ENCODE peak calls at places on chromosomes 13 and 19, in ten cellular contexts. One of them, this sample, is unnamed.

GRCh38 chr13:27131202-27131623 is 40.4 kb downstream of the USP12 start:
- DNase-seq in stimulated activated CD4-positive, alpha-beta T cell treated with anti-CD3 and anti-CD28 coated beads, Interleukin-4, amount 100 ng/mL, for 4 hours: peak
- DNase-seq in NCI-H1092 treated with DMSO at 0.1 percent for 48 hours: no peak
- DNase-seq in progenitor cell of endocrine pancreas: no peak
- DNase-seq in fibroblast of villous mesenchyme: peak
- DNase-seq in ELF-1: no peak
- DNase-seq in IMR-90: peak
- DNase-seq in dorsolateral prefrontal cortex: no peak
- DNase-seq in left ventricle myocardium inferior: no peak
- DNase-seq in HFFc6: no peak
- DNase-seq in this sample: peak

GRCh38 chr19:18503337-18503970 is 18.4 kb downstream of the ELL start:
- DNase-seq in dorsolateral prefrontal cortex: no peak
- DNase-seq in fibroblast of villous mesenchyme: peak
- DNase-seq in left ventricle myocardium inferior: no peak
- DNase-seq in ELF-1: no peak
- DNase-seq in progenitor cell of endocrine pancreas: no peak
- DNase-seq in stimulated activated CD4-positive, alpha-beta T cell treated with anti-CD3 and anti-CD28 coated beads, Interleukin-4, amount 100 ng/mL, for 4 hours: no peak
- DNase-seq in IMR-90: no peak
- DNase-seq in HFFc6: no peak
- DNase-seq in NCI-H1092 treated with DMSO at 0.1 percent for 48 hours: no peak
- DNase-seq in this sample: no peak

GRCh38 chr13:110593430-110594130 is 21.8 kb upstream of the NAXD start:
- DNase-seq in dorsolateral prefrontal cortex: no peak
- DNase-seq in stimulated activated CD4-positive, alpha-beta T cell treated with anti-CD3 and anti-CD28 coated beads, Interleukin-4, amount 100 ng/mL, for 4 hours: no peak
- DNase-seq in IMR-90: peak
- DNase-seq in fibroblast of villous mesenchyme: peak
- DNase-seq in left ventricle myocardium inferior: no peak
- DNase-seq in progenitor cell of endocrine pancreas: no peak
- DNase-seq in ELF-1: no peak
- DNase-seq in HFFc6: peak
- DNase-seq in NCI-H1092 treated with DMSO at 0.1 percent for 48 hours: peak
- DNase-seq in this sample: no peak

GRCh38 chr13:70362820-70363219 is 254.6 kb upstream of the KLHL1 start:
- DNase-seq in IMR-90: no peak
- DNase-seq in left ventricle myocardium inferior: no peak
- DNase-seq in stimulated activated CD4-positive, alpha-beta T cell treated with anti-CD3 and anti-CD28 coated beads, Interleukin-4, amount 100 ng/mL, for 4 hours: no peak
- DNase-seq in progenitor cell of endocrine pancreas: no peak
- DNase-seq in NCI-H1092 treated with DMSO at 0.1 percent for 48 hours: no peak
- DNase-seq in ELF-1: no peak
- DNase-seq in dorsolateral prefrontal cortex: no peak
- DNase-seq in fibroblast of villous mesenchyme: no peak
- DNase-seq in HFFc6: no peak
- DNase-seq in this sample: no peak

GRCh38 chr13:27619711-27620376 is 485 bp downstream of the LNX2 start:
- DNase-seq in stimulated activated CD4-positive, alpha-beta T cell treated with anti-CD3 and anti-CD28 coated beads, Interleukin-4, amount 100 ng/mL, for 4 hours: no peak
- DNase-seq in progenitor cell of endocrine pancreas: no peak
- DNase-seq in HFFc6: peak
- DNase-seq in NCI-H1092 treated with DMSO at 0.1 percent for 48 hours: peak
- DNase-seq in fibroblast of villous mesenchyme: peak
- DNase-seq in left ventricle myocardium inferior: peak
- DNase-seq in ELF-1: peak
- DNase-seq in IMR-90: peak
- DNase-seq in dorsolateral prefrontal cortex: no peak
- DNase-seq in this sample: no peak

GRCh38 chr19:40613669-40614594 is 12.8 kb downstream of the LTBP4 start:
- DNase-seq in IMR-90: peak
- DNase-seq in progenitor cell of endocrine pancreas: no peak
- DNase-seq in dorsolateral prefrontal cortex: no peak
- DNase-seq in fibroblast of villous mesenchyme: peak
- DNase-seq in left ventricle myocardium inferior: peak
- DNase-seq in HFFc6: peak
- DNase-seq in stimulated activated CD4-positive, alpha-beta T cell treated with anti-CD3 and anti-CD28 coated beads, Interleukin-4, amount 100 ng/mL, for 4 hours: peak
- DNase-seq in ELF-1: peak
- DNase-seq in NCI-H1092 treated with DMSO at 0.1 percent for 48 hours: peak
- DNase-seq in this sample: peak

GRCh38 chr19:18377026-18377425 is 8.9 kb upstream of the GDF15 start:
- DNase-seq in NCI-H1092 treated with DMSO at 0.1 percent for 48 hours: peak
- DNase-seq in fibroblast of villous mesenchyme: no peak
- DNase-seq in HFFc6: no peak
- DNase-seq in dorsolateral prefrontal cortex: no peak
- DNase-seq in IMR-90: no peak
- DNase-seq in left ventricle myocardium inferior: no peak
- DNase-seq in stimulated activated CD4-positive, alpha-beta T cell treated with anti-CD3 and anti-CD28 coated beads, Interleukin-4, amount 100 ng/mL, for 4 hours: no peak
- DNase-seq in progenitor cell of endocrine pancreas: no peak
- DNase-seq in ELF-1: no peak
- DNase-seq in this sample: no peak

GRCh38 chr19:48501446-48501960 is 10.1 kb downstream of the LMTK3 start:
- DNase-seq in HFFc6: no peak
- DNase-seq in dorsolateral prefrontal cortex: no peak
- DNase-seq in progenitor cell of endocrine pancreas: peak
- DNase-seq in NCI-H1092 treated with DMSO at 0.1 percent for 48 hours: no peak
- DNase-seq in ELF-1: peak
- DNase-seq in fibroblast of villous mesenchyme: no peak
- DNase-seq in stimulated activated CD4-positive, alpha-beta T cell treated with anti-CD3 and anti-CD28 coated beads, Interleukin-4, amount 100 ng/mL, for 4 hours: peak
- DNase-seq in IMR-90: no peak
- DNase-seq in left ventricle myocardium inferior: no peak
- DNase-seq in this sample: no peak

GRCh38 chr13:37656247-37656940 is 57.8 kb upstream of the POSTN start:
- DNase-seq in HFFc6: peak
- DNase-seq in NCI-H1092 treated with DMSO at 0.1 percent for 48 hours: no peak
- DNase-seq in ELF-1: no peak
- DNase-seq in IMR-90: peak
- DNase-seq in left ventricle myocardium inferior: no peak
- DNase-seq in dorsolateral prefrontal cortex: no peak
- DNase-seq in stimulated activated CD4-positive, alpha-beta T cell treated with anti-CD3 and anti-CD28 coated beads, Interleukin-4, amount 100 ng/mL, for 4 hours: no peak
- DNase-seq in progenitor cell of endocrine pancreas: no peak
- DNase-seq in fibroblast of villous mesenchyme: peak
- DNase-seq in this sample: no peak

GRCh38 chr13:92379371-92379770 is 847.2 kb upstream of the GPC6 start:
- DNase-seq in dorsolateral prefrontal cortex: no peak
- DNase-seq in ELF-1: no peak
- DNase-seq in HFFc6: no peak
- DNase-seq in NCI-H1092 treated with DMSO at 0.1 percent for 48 hours: no peak
- DNase-seq in left ventricle myocardium inferior: no peak
- DNase-seq in fibroblast of villous mesenchyme: no peak
- DNase-seq in IMR-90: no peak
- DNase-seq in progenitor cell of endocrine pancreas: no peak
- DNase-seq in stimulated activated CD4-positive, alpha-beta T cell treated with anti-CD3 and anti-CD28 coated beads, Interleukin-4, amount 100 ng/mL, for 4 hours: no peak
- DNase-seq in this sample: no peak

GRCh38 chr19:19160489-19161035 is 9.5 kb downstream of the MEF2B start:
- DNase-seq in stimulated activated CD4-positive, alpha-beta T cell treated with anti-CD3 and anti-CD28 coated beads, Interleukin-4, amount 100 ng/mL, for 4 hours: no peak
- DNase-seq in HFFc6: no peak
- DNase-seq in dorsolateral prefrontal cortex: no peak
- DNase-seq in left ventricle myocardium inferior: no peak
- DNase-seq in progenitor cell of endocrine pancreas: no peak
- DNase-seq in fibroblast of villous mesenchyme: no peak
- DNase-seq in ELF-1: no peak
- DNase-seq in NCI-H1092 treated with DMSO at 0.1 percent for 48 hours: no peak
- DNase-seq in IMR-90: no peak
- DNase-seq in this sample: no peak

GRCh38 chr13:112722433-112723250 is 32.8 kb downstream of the ATP11A start:
- DNase-seq in stimulated activated CD4-positive, alpha-beta T cell treated with anti-CD3 and anti-CD28 coated beads, Interleukin-4, amount 100 ng/mL, for 4 hours: no peak
- DNase-seq in IMR-90: peak
- DNase-seq in progenitor cell of endocrine pancreas: no peak
- DNase-seq in left ventricle myocardium inferior: peak
- DNase-seq in ELF-1: peak
- DNase-seq in fibroblast of villous mesenchyme: peak
- DNase-seq in dorsolateral prefrontal cortex: no peak
- DNase-seq in NCI-H1092 treated with DMSO at 0.1 percent for 48 hours: no peak
- DNase-seq in HFFc6: peak
- DNase-seq in this sample: no peak

GRCh38 chr13:48158290-48158689 is 63.4 kb upstream of the MED4 start:
- DNase-seq in IMR-90: no peak
- DNase-seq in ELF-1: no peak
- DNase-seq in left ventricle myocardium inferior: no peak
- DNase-seq in fibroblast of villous mesenchyme: no peak
- DNase-seq in HFFc6: no peak
- DNase-seq in dorsolateral prefrontal cortex: no peak
- DNase-seq in NCI-H1092 treated with DMSO at 0.1 percent for 48 hours: no peak
- DNase-seq in stimulated activated CD4-positive, alpha-beta T cell treated with anti-CD3 and anti-CD28 coated beads, Interleukin-4, amount 100 ng/mL, for 4 hours: no peak
- DNase-seq in progenitor cell of endocrine pancreas: no peak
- DNase-seq in this sample: no peak

GRCh38 chr19:2289714-2290435 is 7.9 kb upstream of the PEAK3 start:
- DNase-seq in progenitor cell of endocrine pancreas: no peak
- DNase-seq in fibroblast of villous mesenchyme: no peak
- DNase-seq in IMR-90: no peak
- DNase-seq in dorsolateral prefrontal cortex: no peak
- DNase-seq in ELF-1: no peak
- DNase-seq in stimulated activated CD4-positive, alpha-beta T cell treated with anti-CD3 and anti-CD28 coated beads, Interleukin-4, amount 100 ng/mL, for 4 hours: peak
- DNase-seq in HFFc6: no peak
- DNase-seq in left ventricle myocardium inferior: peak
- DNase-seq in NCI-H1092 treated with DMSO at 0.1 percent for 48 hours: no peak
- DNase-seq in this sample: no peak

GRCh38 chr19:35755550-35756371 is 1.1 kb downstream of the HSPB6 start:
- DNase-seq in dorsolateral prefrontal cortex: no peak
- DNase-seq in left ventricle myocardium inferior: peak
- DNase-seq in stimulated activated CD4-positive, alpha-beta T cell treated with anti-CD3 and anti-CD28 coated beads, Interleukin-4, amount 100 ng/mL, for 4 hours: peak
- DNase-seq in progenitor cell of endocrine pancreas: no peak
- DNase-seq in IMR-90: peak
- DNase-seq in fibroblast of villous mesenchyme: peak
- DNase-seq in ELF-1: peak
- DNase-seq in NCI-H1092 treated with DMSO at 0.1 percent for 48 hours: no peak
- DNase-seq in HFFc6: peak
- DNase-seq in this sample: peak

GRCh38 chr13:43279696-43280095 is 256.3 kb downstream of the DNAJC15 start:
- DNase-seq in fibroblast of villous mesenchyme: no peak
- DNase-seq in progenitor cell of endocrine pancreas: no peak
- DNase-seq in ELF-1: no peak
- DNase-seq in NCI-H1092 treated with DMSO at 0.1 percent for 48 hours: no peak
- DNase-seq in left ventricle myocardium inferior: no peak
- DNase-seq in stimulated activated CD4-positive, alpha-beta T cell treated with anti-CD3 and anti-CD28 coated beads, Interleukin-4, amount 100 ng/mL, for 4 hours: no peak
- DNase-seq in IMR-90: no peak
- DNase-seq in HFFc6: no peak
- DNase-seq in dorsolateral prefrontal cortex: no peak
- DNase-seq in this sample: no peak

GRCh38 chr19:23867895-23868294 is 46.8 kb upstream of the ZNF726 start:
- DNase-seq in left ventricle myocardium inferior: no peak
- DNase-seq in stimulated activated CD4-positive, alpha-beta T cell treated with anti-CD3 and anti-CD28 coated beads, Interleukin-4, amount 100 ng/mL, for 4 hours: no peak
- DNase-seq in HFFc6: no peak
- DNase-seq in NCI-H1092 treated with DMSO at 0.1 percent for 48 hours: no peak
- DNase-seq in progenitor cell of endocrine pancreas: no peak
- DNase-seq in fibroblast of villous mesenchyme: no peak
- DNase-seq in IMR-90: no peak
- DNase-seq in dorsolateral prefrontal cortex: no peak
- DNase-seq in ELF-1: no peak
- DNase-seq in this sample: no peak

GRCh38 chr13:59962343-59962742 is 201.4 kb downstream of the DIAPH3 start:
- DNase-seq in NCI-H1092 treated with DMSO at 0.1 percent for 48 hours: no peak
- DNase-seq in IMR-90: no peak
- DNase-seq in HFFc6: no peak
- DNase-seq in dorsolateral prefrontal cortex: no peak
- DNase-seq in stimulated activated CD4-positive, alpha-beta T cell treated with anti-CD3 and anti-CD28 coated beads, Interleukin-4, amount 100 ng/mL, for 4 hours: no peak
- DNase-seq in progenitor cell of endocrine pancreas: no peak
- DNase-seq in ELF-1: peak
- DNase-seq in fibroblast of villous mesenchyme: no peak
- DNase-seq in left ventricle myocardium inferior: no peak
- DNase-seq in this sample: no peak

GRCh38 chr19:277581-278165 is 13.5 kb downstream of the PLPP2 start:
- DNase-seq in dorsolateral prefrontal cortex: no peak
- DNase-seq in IMR-90: peak
- DNase-seq in HFFc6: no peak
- DNase-seq in progenitor cell of endocrine pancreas: no peak
- DNase-seq in stimulated activated CD4-positive, alpha-beta T cell treated with anti-CD3 and anti-CD28 coated beads, Interleukin-4, amount 100 ng/mL, for 4 hours: no peak
- DNase-seq in fibroblast of villous mesenchyme: peak
- DNase-seq in NCI-H1092 treated with DMSO at 0.1 percent for 48 hours: no peak
- DNase-seq in ELF-1: peak
- DNase-seq in left ventricle myocardium inferior: no peak
- DNase-seq in this sample: no peak

GRCh38 chr13:59346861-59347470 is 816.8 kb downstream of the DIAPH3 start:
- DNase-seq in IMR-90: no peak
- DNase-seq in HFFc6: no peak
- DNase-seq in dorsolateral prefrontal cortex: no peak
- DNase-seq in ELF-1: no peak
- DNase-seq in stimulated activated CD4-positive, alpha-beta T cell treated with anti-CD3 and anti-CD28 coated beads, Interleukin-4, amount 100 ng/mL, for 4 hours: no peak
- DNase-seq in left ventricle myocardium inferior: no peak
- DNase-seq in progenitor cell of endocrine pancreas: no peak
- DNase-seq in NCI-H1092 treated with DMSO at 0.1 percent for 48 hours: no peak
- DNase-seq in fibroblast of villous mesenchyme: no peak
- DNase-seq in this sample: no peak

GRCh38 chr13:81326913-81327312 is 986.0 kb upstream of the SPRY2 start:
- DNase-seq in IMR-90: no peak
- DNase-seq in ELF-1: no peak
- DNase-seq in NCI-H1092 treated with DMSO at 0.1 percent for 48 hours: peak
- DNase-seq in progenitor cell of endocrine pancreas: no peak
- DNase-seq in dorsolateral prefrontal cortex: no peak
- DNase-seq in left ventricle myocardium inferior: no peak
- DNase-seq in stimulated activated CD4-positive, alpha-beta T cell treated with anti-CD3 and anti-CD28 coated beads, Interleukin-4, amount 100 ng/mL, for 4 hours: no peak
- DNase-seq in HFFc6: no peak
- DNase-seq in fibroblast of villous mesenchyme: no peak
- DNase-seq in this sample: no peak

GRCh38 chr13:111659236-111659635 is 338.8 kb downstream of the TEX29 start:
- DNase-seq in HFFc6: no peak
- DNase-seq in progenitor cell of endocrine pancreas: peak
- DNase-seq in IMR-90: no peak
- DNase-seq in ELF-1: no peak
- DNase-seq in left ventricle myocardium inferior: no peak
- DNase-seq in dorsolateral prefrontal cortex: no peak
- DNase-seq in fibroblast of villous mesenchyme: no peak
- DNase-seq in NCI-H1092 treated with DMSO at 0.1 percent for 48 hours: no peak
- DNase-seq in stimulated activated CD4-positive, alpha-beta T cell treated with anti-CD3 and anti-CD28 coated beads, Interleukin-4, amount 100 ng/mL, for 4 hours: no peak
- DNase-seq in this sample: no peak

GRCh38 chr19:55383789-55384575 is at the start of gene TMEM238:
- DNase-seq in HFFc6: peak
- DNase-seq in progenitor cell of endocrine pancreas: peak
- DNase-seq in stimulated activated CD4-positive, alpha-beta T cell treated with anti-CD3 and anti-CD28 coated beads, Interleukin-4, amount 100 ng/mL, for 4 hours: peak
- DNase-seq in NCI-H1092 treated with DMSO at 0.1 percent for 48 hours: peak
- DNase-seq in dorsolateral prefrontal cortex: no peak
- DNase-seq in fibroblast of villous mesenchyme: peak
- DNase-seq in IMR-90: peak
- DNase-seq in left ventricle myocardium inferior: peak
- DNase-seq in ELF-1: peak
- DNase-seq in this sample: no peak

GRCh38 chr19:39154626-39155100 is 29.1 kb downstream of the PAK4 start:
- DNase-seq in stimulated activated CD4-positive, alpha-beta T cell treated with anti-CD3 and anti-CD28 coated beads, Interleukin-4, amount 100 ng/mL, for 4 hours: no peak
- DNase-seq in IMR-90: no peak
- DNase-seq in HFFc6: no peak
- DNase-seq in left ventricle myocardium inferior: no peak
- DNase-seq in dorsolateral prefrontal cortex: no peak
- DNase-seq in fibroblast of villous mesenchyme: no peak
- DNase-seq in progenitor cell of endocrine pancreas: no peak
- DNase-seq in NCI-H1092 treated with DMSO at 0.1 percent for 48 hours: no peak
- DNase-seq in ELF-1: peak
- DNase-seq in this sample: no peak

GRCh38 chr19:38304866-38305429 is 897 bp downstream of the C19orf33 start:
- DNase-seq in NCI-H1092 treated with DMSO at 0.1 percent for 48 hours: no peak
- DNase-seq in stimulated activated CD4-positive, alpha-beta T cell treated with anti-CD3 and anti-CD28 coated beads, Interleukin-4, amount 100 ng/mL, for 4 hours: no peak
- DNase-seq in dorsolateral prefrontal cortex: no peak
- DNase-seq in IMR-90: no peak
- DNase-seq in progenitor cell of endocrine pancreas: peak
- DNase-seq in HFFc6: no peak
- DNase-seq in ELF-1: peak
- DNase-seq in fibroblast of villous mesenchyme: peak
- DNase-seq in left ventricle myocardium inferior: peak
- DNase-seq in this sample: no peak

GRCh38 chr19:14611051-14611450 is 28.2 kb downstream of the CLEC17A start:
- DNase-seq in IMR-90: no peak
- DNase-seq in stimulated activated CD4-positive, alpha-beta T cell treated with anti-CD3 and anti-CD28 coated beads, Interleukin-4, amount 100 ng/mL, for 4 hours: no peak
- DNase-seq in HFFc6: no peak
- DNase-seq in progenitor cell of endocrine pancreas: no peak
- DNase-seq in ELF-1: no peak
- DNase-seq in fibroblast of villous mesenchyme: no peak
- DNase-seq in NCI-H1092 treated with DMSO at 0.1 percent for 48 hours: no peak
- DNase-seq in dorsolateral prefrontal cortex: no peak
- DNase-seq in left ventricle myocardium inferior: no peak
- DNase-seq in this sample: no peak

GRCh38 chr13:67120872-67121531 is 109.1 kb downstream of the PCDH9 start:
- DNase-seq in dorsolateral prefrontal cortex: no peak
- DNase-seq in progenitor cell of endocrine pancreas: no peak
- DNase-seq in ELF-1: no peak
- DNase-seq in IMR-90: peak
- DNase-seq in fibroblast of villous mesenchyme: peak
- DNase-seq in left ventricle myocardium inferior: no peak
- DNase-seq in NCI-H1092 treated with DMSO at 0.1 percent for 48 hours: no peak
- DNase-seq in stimulated activated CD4-positive, alpha-beta T cell treated with anti-CD3 and anti-CD28 coated beads, Interleukin-4, amount 100 ng/mL, for 4 hours: no peak
- DNase-seq in HFFc6: peak
- DNase-seq in this sample: no peak

GRCh38 chr13:62997038-62997619 is 1581.5 kb upstream of the PCDH20 start:
- DNase-seq in dorsolateral prefrontal cortex: no peak
- DNase-seq in ELF-1: no peak
- DNase-seq in IMR-90: no peak
- DNase-seq in progenitor cell of endocrine pancreas: no peak
- DNase-seq in NCI-H1092 treated with DMSO at 0.1 percent for 48 hours: no peak
- DNase-seq in HFFc6: no peak
- DNase-seq in left ventricle myocardium inferior: no peak
- DNase-seq in stimulated activated CD4-positive, alpha-beta T cell treated with anti-CD3 and anti-CD28 coated beads, Interleukin-4, amount 100 ng/mL, for 4 hours: no peak
- DNase-seq in fibroblast of villous mesenchyme: no peak
- DNase-seq in this sample: no peak